ENCODE peak calls at places on chromosomes 4 and X, in seven cellular contexts. One of them, this sample, is unnamed. For H3K27me3, the result is how much of the 10 kb centered on the place peaks cover.

GRCh38 chr4:86778169-86778568 is 71.0 kb downstream of the SLC10A6 start:
- DNase-seq in keratinocyte: no peak
- DNase-seq in PC-9: no peak
- DNase-seq in thoracic aorta: no peak
- DNase-seq in dorsolateral prefrontal cortex: no peak
- DNase-seq in breast epithelium: no peak
- DNase-seq in upper lobe of right lung: no peak
- DNase-seq in this sample: no peak

GRCh38 chrX:136745215-136746173 is 35.2 kb downstream of the ARHGEF6 start:
- DNase-seq in upper lobe of right lung: no peak
- DNase-seq in thoracic aorta: no peak
- DNase-seq in keratinocyte: no peak
- DNase-seq in breast epithelium: no peak
- DNase-seq in dorsolateral prefrontal cortex: no peak
- DNase-seq in PC-9: no peak
- DNase-seq in this sample: no peak

GRCh38 chr4:1249731-1250526 is 999 bp upstream of the CTBP1 start:
- DNase-seq in upper lobe of right lung: peak
- DNase-seq in dorsolateral prefrontal cortex: peak
- DNase-seq in thoracic aorta: no peak
- DNase-seq in breast epithelium: no peak
- DNase-seq in keratinocyte: no peak
- DNase-seq in PC-9: peak
- DNase-seq in this sample: peak

GRCh38 chr4:22407361-22407760 is 108.5 kb downstream of the ADGRA3 start:
- DNase-seq in PC-9: no peak
- DNase-seq in upper lobe of right lung: no peak
- DNase-seq in thoracic aorta: no peak
- DNase-seq in dorsolateral prefrontal cortex: no peak
- DNase-seq in keratinocyte: no peak
- DNase-seq in breast epithelium: no peak
- DNase-seq in this sample: no peak

GRCh38 chr4:1200425-1201035 is 28.1 kb upstream of the SPON2 start:
- DNase-seq in thoracic aorta: no peak
- DNase-seq in upper lobe of right lung: peak
- DNase-seq in breast epithelium: peak
- DNase-seq in PC-9: no peak
- DNase-seq in dorsolateral prefrontal cortex: peak
- DNase-seq in keratinocyte: no peak
- DNase-seq in this sample: peak

GRCh38 chr4:44772340-44772739 is 46.0 kb upstream of the GNPDA2 start:
- DNase-seq in keratinocyte: no peak
- DNase-seq in dorsolateral prefrontal cortex: no peak
- DNase-seq in thoracic aorta: no peak
- DNase-seq in breast epithelium: no peak
- DNase-seq in upper lobe of right lung: no peak
- DNase-seq in PC-9: no peak
- DNase-seq in this sample: no peak

GRCh38 chr4:108762559-108763225 is at the start of gene ETNPPL:
- DNase-seq in PC-9: no peak
- DNase-seq in keratinocyte: no peak
- DNase-seq in breast epithelium: no peak
- DNase-seq in dorsolateral prefrontal cortex: peak
- DNase-seq in upper lobe of right lung: peak
- DNase-seq in thoracic aorta: no peak
- DNase-seq in this sample: peak

GRCh38 chr4:177332119-177332518 is 22.4 kb downstream of the NEIL3 start:
- DNase-seq in PC-9: no peak
- DNase-seq in dorsolateral prefrontal cortex: no peak
- DNase-seq in keratinocyte: no peak
- DNase-seq in thoracic aorta: no peak
- DNase-seq in upper lobe of right lung: no peak
- DNase-seq in breast epithelium: no peak
- DNase-seq in this sample: no peak

GRCh38 chr4:189304179-189304578 is 636.5 kb upstream of the FRG1 start:
- DNase-seq in PC-9: no peak
- DNase-seq in breast epithelium: no peak
- DNase-seq in keratinocyte: no peak
- DNase-seq in upper lobe of right lung: no peak
- DNase-seq in dorsolateral prefrontal cortex: no peak
- DNase-seq in thoracic aorta: no peak
- DNase-seq in this sample: no peak

GRCh38 chr4:173937871-173938270 is 345.6 kb downstream of the FBXO8 start:
- DNase-seq in dorsolateral prefrontal cortex: no peak
- DNase-seq in thoracic aorta: no peak
- DNase-seq in PC-9: no peak
- DNase-seq in breast epithelium: no peak
- DNase-seq in upper lobe of right lung: no peak
- DNase-seq in keratinocyte: no peak
- DNase-seq in this sample: no peak

GRCh38 chr4:172652369-172652768 is 516.2 kb upstream of the GALNT7 start:
- DNase-seq in upper lobe of right lung: no peak
- DNase-seq in dorsolateral prefrontal cortex: no peak
- DNase-seq in thoracic aorta: no peak
- DNase-seq in breast epithelium: no peak
- DNase-seq in keratinocyte: no peak
- DNase-seq in PC-9: no peak
- DNase-seq in this sample: no peak

DNA sequence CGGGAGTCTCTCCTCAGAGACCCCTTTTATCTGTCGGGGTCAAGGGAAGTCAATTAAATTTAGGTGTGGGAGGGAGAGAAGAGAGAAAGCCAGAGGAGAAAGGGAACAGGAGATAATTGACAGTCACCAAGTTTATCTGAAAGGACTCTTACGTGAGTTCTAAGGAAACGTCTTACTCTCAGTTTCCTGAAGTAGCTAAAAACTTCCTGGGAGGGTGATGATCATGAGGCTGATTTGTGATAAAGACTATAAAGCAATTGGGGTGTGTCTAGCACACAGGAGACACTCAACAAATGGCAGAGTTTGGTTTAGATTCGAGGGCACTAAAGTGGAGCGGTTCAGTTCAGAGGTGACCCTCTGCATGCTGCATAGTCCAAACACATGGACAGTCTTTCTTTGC is 254.1 kb downstream of the FBXW7 start:
- DNase-seq in dorsolateral prefrontal cortex: no peak
- DNase-seq in thoracic aorta: no peak
- DNase-seq in PC-9: no peak
- DNase-seq in keratinocyte: no peak
- DNase-seq in upper lobe of right lung: no peak
- DNase-seq in breast epithelium: no peak
- DNase-seq in this sample: no peak
- H3K4me3 ChIP-seq in dorsolateral prefrontal cortex: no peak
- H3K4me3 ChIP-seq in thoracic aorta: no peak
- H3K4me3 ChIP-seq in PC-9: no peak
- H3K4me3 ChIP-seq in keratinocyte: no peak
- H3K4me3 ChIP-seq in upper lobe of right lung: no peak
- H3K4me3 ChIP-seq in breast epithelium: no peak
- H3K4me3 ChIP-seq in this sample: no peak

GRCh38 chr4:140427919-140428471 is 547 bp upstream of the CLGN start:
- DNase-seq in upper lobe of right lung: no peak
- DNase-seq in breast epithelium: no peak
- DNase-seq in keratinocyte: no peak
- DNase-seq in dorsolateral prefrontal cortex: no peak
- DNase-seq in thoracic aorta: no peak
- DNase-seq in PC-9: no peak
- DNase-seq in this sample: no peak

GRCh38 chr4:140427104-140427918 is at the start of gene CLGN:
- DNase-seq in PC-9: peak
- DNase-seq in upper lobe of right lung: peak
- DNase-seq in keratinocyte: no peak
- DNase-seq in breast epithelium: no peak
- DNase-seq in dorsolateral prefrontal cortex: peak
- DNase-seq in thoracic aorta: no peak
- DNase-seq in this sample: peak

GRCh38 chr4:140423106-140423505 is 4.3 kb downstream of the CLGN start:
- DNase-seq in keratinocyte: no peak
- DNase-seq in upper lobe of right lung: no peak
- DNase-seq in PC-9: no peak
- DNase-seq in breast epithelium: no peak
- DNase-seq in dorsolateral prefrontal cortex: no peak
- DNase-seq in thoracic aorta: no peak
- DNase-seq in this sample: no peak

GRCh38 chr4:140426610-140427103 is 791 bp downstream of the CLGN start:
- DNase-seq in keratinocyte: no peak
- DNase-seq in thoracic aorta: no peak
- DNase-seq in dorsolateral prefrontal cortex: no peak
- DNase-seq in upper lobe of right lung: no peak
- DNase-seq in breast epithelium: no peak
- DNase-seq in PC-9: no peak
- DNase-seq in this sample: no peak
- TF ChIP-seq CTCF in keratinocyte: no peak
- TF ChIP-seq CTCF in thoracic aorta: no peak
- TF ChIP-seq CTCF in dorsolateral prefrontal cortex: no peak
- TF ChIP-seq CTCF in upper lobe of right lung: no peak
- TF ChIP-seq CTCF in breast epithelium: no peak
- TF ChIP-seq CTCF in PC-9: no peak
- TF ChIP-seq CTCF in this sample: no peak

DNA sequence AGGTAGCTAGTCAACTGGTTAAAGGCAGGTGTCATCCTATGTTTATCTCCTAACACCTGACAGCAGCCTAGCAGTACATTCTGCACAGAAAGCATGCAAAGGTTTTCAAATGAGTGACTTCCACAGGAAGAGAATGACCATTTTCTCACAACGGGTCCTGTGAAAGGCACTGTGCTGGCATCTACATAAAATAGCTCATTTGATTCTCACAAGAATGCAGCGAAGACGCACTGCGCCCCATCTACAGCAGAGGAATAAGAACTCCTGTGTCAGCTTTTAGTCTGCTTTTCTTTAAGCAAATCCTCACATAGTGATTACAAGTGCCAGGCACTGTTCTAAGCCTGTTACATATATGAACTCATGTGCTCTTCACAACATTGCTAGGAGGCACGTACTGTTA is 62.5 kb downstream of the AFAP1 start:
- DNase-seq in thoracic aorta: no peak
- DNase-seq in keratinocyte: no peak
- DNase-seq in dorsolateral prefrontal cortex: no peak
- DNase-seq in PC-9: no peak
- DNase-seq in upper lobe of right lung: no peak
- DNase-seq in breast epithelium: no peak
- DNase-seq in this sample: no peak
- H3K27me3 ChIP-seq in thoracic aorta: under half
- H3K27me3 ChIP-seq in keratinocyte: under half
- H3K27me3 ChIP-seq in dorsolateral prefrontal cortex: under half
- H3K27me3 ChIP-seq in PC-9: under half
- H3K27me3 ChIP-seq in upper lobe of right lung: under half
- H3K27me3 ChIP-seq in breast epithelium: under half
- H3K27me3 ChIP-seq in this sample: under half

DNA sequence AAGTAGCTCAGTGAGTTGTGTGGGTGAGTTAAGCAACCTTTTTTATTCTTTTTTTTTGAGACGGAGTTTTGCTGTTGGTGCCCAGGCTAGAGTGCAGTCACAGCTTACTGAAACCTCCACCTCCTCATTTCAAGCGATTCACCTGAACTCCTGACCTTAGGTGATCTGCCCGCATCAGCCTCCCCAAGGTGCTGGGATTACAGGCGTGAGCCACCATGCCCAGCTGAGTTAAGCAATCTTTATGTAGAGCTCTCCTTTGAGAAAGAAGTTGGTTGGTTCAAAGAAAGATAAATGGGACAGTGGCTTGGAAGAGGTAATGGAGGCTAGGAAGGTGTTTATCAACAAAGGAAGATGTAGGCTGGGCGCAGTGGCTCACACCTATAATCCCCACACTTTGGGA is 3.2 kb downstream of the MSMO1 start:
- DNase-seq in dorsolateral prefrontal cortex: no peak
- DNase-seq in keratinocyte: no peak
- DNase-seq in breast epithelium: no peak
- DNase-seq in upper lobe of right lung: no peak
- DNase-seq in thoracic aorta: no peak
- DNase-seq in PC-9: no peak
- DNase-seq in this sample: no peak
- H3K4me3 ChIP-seq in dorsolateral prefrontal cortex: peak
- H3K4me3 ChIP-seq in keratinocyte: peak
- H3K4me3 ChIP-seq in breast epithelium: no peak
- H3K4me3 ChIP-seq in upper lobe of right lung: peak
- H3K4me3 ChIP-seq in thoracic aorta: no peak
- H3K4me3 ChIP-seq in PC-9: peak
- H3K4me3 ChIP-seq in this sample: no peak

DNA sequence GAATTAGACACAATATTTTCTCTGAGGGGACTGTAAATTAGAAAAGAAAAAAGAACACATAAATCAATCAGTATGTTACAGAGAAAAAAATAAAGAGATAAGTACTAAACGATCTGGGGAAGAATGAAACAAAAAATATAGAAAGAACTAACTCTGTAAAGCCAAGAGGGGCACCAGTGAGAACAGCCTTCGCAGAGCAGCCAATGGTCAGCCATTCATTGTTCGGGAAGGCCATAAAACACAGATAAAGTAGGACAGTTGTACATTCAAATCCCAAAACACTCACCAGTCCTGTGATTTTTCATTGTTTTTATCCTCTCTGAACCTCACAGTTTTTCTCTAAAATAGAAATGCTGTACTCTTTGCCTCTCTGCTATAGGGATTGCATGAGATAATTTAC is 127.9 kb downstream of the NEK1 start:
- DNase-seq in breast epithelium: no peak
- DNase-seq in thoracic aorta: no peak
- DNase-seq in PC-9: no peak
- DNase-seq in upper lobe of right lung: no peak
- DNase-seq in keratinocyte: no peak
- DNase-seq in dorsolateral prefrontal cortex: no peak
- DNase-seq in this sample: no peak
- TF ChIP-seq CTCF in breast epithelium: no peak
- TF ChIP-seq CTCF in thoracic aorta: no peak
- TF ChIP-seq CTCF in PC-9: no peak
- TF ChIP-seq CTCF in upper lobe of right lung: no peak
- TF ChIP-seq CTCF in keratinocyte: no peak
- TF ChIP-seq CTCF in dorsolateral prefrontal cortex: peak
- TF ChIP-seq CTCF in this sample: no peak

This sample was measured in CD8-positive, alpha-beta T cell.